ENCODE peak calls at places on chromosomes 13 and 19, in eight cellular contexts. Y, F, V, N, U, P, C and L are unnamed samples.

GRCh38 chr13:101053289-101053688 is 363.0 kb downstream of the NALCN start:
- DNase-seq in U (no peak), V (no peak), Y (no peak), N (no peak), C (no peak), F (no peak), P (no peak), L (no peak)

GRCh38 chr13:100209857-100210580 is 121.1 kb downstream of the PCCA start:
- DNase-seq in U (no peak), Y (no peak), P (no peak), F (peak), N (no peak), C (no peak), V (no peak), L (no peak)

GRCh38 chr19:32453736-32454135 is 48.2 kb downstream of the DPY19L3 start:
- DNase-seq in P (no peak), V (no peak), Y (no peak), N (no peak), F (no peak), C (no peak), U (peak), L (no peak)

GRCh38 chr19:57308514-57308913 is 11.8 kb upstream of the ZNF543 start:
- DNase-seq in F (no peak), Y (no peak), V (no peak), U (no peak), N (no peak), C (no peak), P (no peak), L (no peak)

GRCh38 chr13:92265408-92265807 is 867.0 kb downstream of the GPC5 start:
- DNase-seq in N (no peak), U (no peak), Y (no peak), V (no peak), F (no peak), C (no peak), P (no peak), L (no peak)

GRCh38 chr19:36775768-36776167 is 3.2 kb upstream of the ZNF850 start:
- DNase-seq in F (no peak), U (no peak), P (no peak), V (no peak), Y (no peak), C (no peak), N (no peak), L (peak)

GRCh38 chr19:6660930-6661329 is 9.0 kb downstream of the TNFSF14 start:
- DNase-seq in C (no peak), F (no peak), V (no peak), N (no peak), P (no peak), U (no peak), Y (no peak), L (no peak)

GRCh38 chr13:91554101-91554500 is 155.7 kb downstream of the GPC5 start:
- DNase-seq in Y (no peak), U (no peak), V (no peak), N (no peak), P (no peak), F (no peak), C (no peak), L (no peak)

GRCh38 chr19:45812297-45812696 is 2.8 kb downstream of the RSPH6A start:
- DNase-seq in P (no peak), C (no peak), U (no peak), N (no peak), Y (no peak), V (no peak), F (no peak), L (no peak)

GRCh38 chr13:112066624-112067004 is 335 bp upstream of the SOX1 start:
- DNase-seq in C (peak), F (no peak), P (peak), N (peak), V (peak), U (no peak), Y (no peak), L (no peak)

GRCh38 chr13:32538621-32539246 is at the start of gene N4BP2L2:
- DNase-seq in P (peak), C (peak), U (peak), V (peak), N (peak), F (peak), Y (peak), L (peak)

GRCh38 chr13:98468929-98469328 is 108.0 kb downstream of the STK24 start:
- DNase-seq in F (no peak), U (no peak), P (no peak), Y (no peak), V (no peak), C (no peak), N (no peak), L (no peak)

GRCh38 chr13:100535401-100536135 is 53.0 kb downstream of the GGACT start:
- DNase-seq in P (no peak), N (no peak), Y (no peak), F (no peak), C (no peak), U (no peak), V (no peak), L (peak)

GRCh38 chr19:2081873-2082810 is 14.0 kb downstream of the MOB3A start:
- DNase-seq in N (peak), C (no peak), P (peak), V (peak), Y (no peak), U (no peak), F (no peak), L (no peak)

GRCh38 chr13:26498524-26499208 is 58.8 kb upstream of the WASF3 start:
- DNase-seq in F (no peak), U (no peak), V (no peak), Y (no peak), C (no peak), P (no peak), N (no peak), L (no peak)

GRCh38 chr13:111005808-111006494 is 91.1 kb upstream of the ANKRD10 start:
- DNase-seq in V (no peak), P (no peak), C (no peak), Y (no peak), N (no peak), U (no peak), F (no peak), L (peak)

GRCh38 chr13:73223372-73223781 is 164.6 kb downstream of the KLF5 start:
- DNase-seq in P (no peak), U (no peak), F (no peak), C (no peak), V (no peak), N (peak), Y (peak), L (no peak)

GRCh38 chr19:1651548-1652394 is 644 bp downstream of the TCF3 start:
- DNase-seq in V (peak), C (peak), F (peak), Y (no peak), N (peak), P (peak), U (no peak), L (peak)

GRCh38 chr13:33611016-33611805 is 206.7 kb upstream of the RFC3 start:
- DNase-seq in V (no peak), N (no peak), P (no peak), C (no peak), Y (no peak), F (no peak), U (no peak), L (peak)

GRCh38 chr19:2121416-2122051 is 24.8 kb downstream of the IZUMO4 start:
- DNase-seq in N (no peak), V (no peak), F (no peak), C (no peak), U (no peak), Y (no peak), P (no peak), L (no peak)

GRCh38 chr19:43574424-43575155 is 737 bp downstream of the XRCC1 start:
- DNase-seq in N (no peak), U (no peak), P (no peak), Y (no peak), F (no peak), V (no peak), C (no peak), L (no peak)

GRCh38 chr19:54100560-54100959 is at the start of gene OSCAR:
- DNase-seq in V (no peak), C (no peak), P (no peak), U (no peak), Y (no peak), N (no peak), F (no peak), L (no peak)

GRCh38 chr13:23868521-23868920 is 20.7 kb downstream of the MIPEP start:
- DNase-seq in P (no peak), N (no peak), U (peak), C (no peak), F (peak), Y (no peak), V (no peak), L (no peak)

GRCh38 chr13:40236566-40237168 is 429.8 kb downstream of the FOXO1 start:
- DNase-seq in N (no peak), V (no peak), Y (no peak), P (no peak), U (no peak), C (no peak), F (no peak), L (no peak)

GRCh38 chr13:50244913-50245574 is 229.8 kb downstream of the KCNRG start:
- DNase-seq in N (peak), C (no peak), P (no peak), F (peak), U (peak), Y (peak), V (peak), L (no peak)

GRCh38 chr19:46825731-46826055 is 25.0 kb downstream of the AP2S1 start:
- DNase-seq in Y (no peak), P (no peak), N (no peak), V (no peak), C (no peak), U (no peak), F (no peak), L (no peak)

GRCh38 chr19:18763674-18764590 is 27.2 kb downstream of the COMP start:
- DNase-seq in U (no peak), Y (no peak), N (no peak), V (no peak), C (no peak), F (peak), P (no peak), L (no peak)

GRCh38 chr19:3620145-3620816 is 6.3 kb downstream of the CACTIN start:
- DNase-seq in P (no peak), Y (no peak), N (no peak), C (no peak), F (no peak), U (no peak), V (no peak), L (no peak)

GRCh38 chr19:29785955-29786589 is 25.7 kb upstream of the CCNE1 start:
- DNase-seq in Y (no peak), C (no peak), F (no peak), P (no peak), U (peak), V (peak), N (peak), L (no peak)

GRCh38 chr19:53881482-53882390 is at the start of gene PRKCG:
- DNase-seq in V (peak), Y (peak), F (no peak), U (peak), P (peak), C (peak), N (peak), L (peak)

GRCh38 chr19:9791552-9792181 is 23.1 kb upstream of the ZNF846 start:
- DNase-seq in Y (peak), F (peak), N (peak), U (peak), C (peak), V (peak), P (peak), L (peak)